ENCODE peak calls at places on chromosomes 13 and 19, in five cellular contexts. One of them, this sample, is unnamed.

GRCh38 chr13:51832471-51833152 is 12.4 kb downstream of the TMEM272 start:
- DNase-seq in stimulated activated CD4-positive, alpha-beta T cell treated with anti-CD3 and anti-CD28 coated beads, TNF-alpha, amount 100 ng/mL, for 48 hours: no peak
- DNase-seq in memory B cell: no peak
- DNase-seq in NCI-H524 treated with DMSO at 0.1 percent for 48 hours: peak; percentile 62
- DNase-seq in activated T-cell treated with anti-CD3 and anti-CD28 coated beads, Interleukin-2, amount 50 U/mL, for 4 hours: peak; percentile 50
- DNase-seq in this sample: peak; percentile 26

GRCh38 chr13:57634829-57635165 is 3.3 kb downstream of the PCDH17 start:
- DNase-seq in NCI-H524 treated with DMSO at 0.1 percent for 48 hours: no peak
- DNase-seq in activated T-cell treated with anti-CD3 and anti-CD28 coated beads, Interleukin-2, amount 50 U/mL, for 4 hours: no peak
- DNase-seq in memory B cell: no peak
- DNase-seq in stimulated activated CD4-positive, alpha-beta T cell treated with anti-CD3 and anti-CD28 coated beads, TNF-alpha, amount 100 ng/mL, for 48 hours: no peak
- DNase-seq in this sample: no peak

GRCh38 chr13:48965736-48966135 is 10.0 kb upstream of the FNDC3A start:
- DNase-seq in memory B cell: no peak
- DNase-seq in NCI-H524 treated with DMSO at 0.1 percent for 48 hours: no peak
- DNase-seq in stimulated activated CD4-positive, alpha-beta T cell treated with anti-CD3 and anti-CD28 coated beads, TNF-alpha, amount 100 ng/mL, for 48 hours: no peak
- DNase-seq in activated T-cell treated with anti-CD3 and anti-CD28 coated beads, Interleukin-2, amount 50 U/mL, for 4 hours: no peak
- DNase-seq in this sample: no peak

GRCh38 chr19:5358173-5358800 is 17.7 kb upstream of the PTPRS start:
- DNase-seq in NCI-H524 treated with DMSO at 0.1 percent for 48 hours: no peak
- DNase-seq in activated T-cell treated with anti-CD3 and anti-CD28 coated beads, Interleukin-2, amount 50 U/mL, for 4 hours: no peak
- DNase-seq in stimulated activated CD4-positive, alpha-beta T cell treated with anti-CD3 and anti-CD28 coated beads, TNF-alpha, amount 100 ng/mL, for 48 hours: no peak
- DNase-seq in memory B cell: no peak
- DNase-seq in this sample: no peak

GRCh38 chr13:111630411-111630810 is 310.0 kb downstream of the TEX29 start:
- DNase-seq in activated T-cell treated with anti-CD3 and anti-CD28 coated beads, Interleukin-2, amount 50 U/mL, for 4 hours: no peak
- DNase-seq in memory B cell: no peak
- DNase-seq in stimulated activated CD4-positive, alpha-beta T cell treated with anti-CD3 and anti-CD28 coated beads, TNF-alpha, amount 100 ng/mL, for 48 hours: no peak
- DNase-seq in NCI-H524 treated with DMSO at 0.1 percent for 48 hours: no peak
- DNase-seq in this sample: no peak

GRCh38 chr13:97133955-97134354 is 88.2 kb upstream of the MBNL2 start:
- DNase-seq in memory B cell: no peak
- DNase-seq in NCI-H524 treated with DMSO at 0.1 percent for 48 hours: no peak
- DNase-seq in stimulated activated CD4-positive, alpha-beta T cell treated with anti-CD3 and anti-CD28 coated beads, TNF-alpha, amount 100 ng/mL, for 48 hours: no peak
- DNase-seq in activated T-cell treated with anti-CD3 and anti-CD28 coated beads, Interleukin-2, amount 50 U/mL, for 4 hours: no peak
- DNase-seq in this sample: no peak

GRCh38 chr13:93522486-93522885 is 295.9 kb downstream of the GPC6 start:
- DNase-seq in stimulated activated CD4-positive, alpha-beta T cell treated with anti-CD3 and anti-CD28 coated beads, TNF-alpha, amount 100 ng/mL, for 48 hours: no peak
- DNase-seq in memory B cell: no peak
- DNase-seq in NCI-H524 treated with DMSO at 0.1 percent for 48 hours: no peak
- DNase-seq in activated T-cell treated with anti-CD3 and anti-CD28 coated beads, Interleukin-2, amount 50 U/mL, for 4 hours: no peak
- DNase-seq in this sample: no peak

GRCh38 chr19:10533656-10534386 is 9.9 kb upstream of the ATG4D start:
- DNase-seq in activated T-cell treated with anti-CD3 and anti-CD28 coated beads, Interleukin-2, amount 50 U/mL, for 4 hours: no peak
- DNase-seq in NCI-H524 treated with DMSO at 0.1 percent for 48 hours: no peak
- DNase-seq in memory B cell: no peak
- DNase-seq in stimulated activated CD4-positive, alpha-beta T cell treated with anti-CD3 and anti-CD28 coated beads, TNF-alpha, amount 100 ng/mL, for 48 hours: no peak
- DNase-seq in this sample: no peak

GRCh38 chr19:38211206-38211605 is 12.8 kb downstream of the DPF1 start:
- DNase-seq in activated T-cell treated with anti-CD3 and anti-CD28 coated beads, Interleukin-2, amount 50 U/mL, for 4 hours: no peak
- DNase-seq in NCI-H524 treated with DMSO at 0.1 percent for 48 hours: no peak
- DNase-seq in stimulated activated CD4-positive, alpha-beta T cell treated with anti-CD3 and anti-CD28 coated beads, TNF-alpha, amount 100 ng/mL, for 48 hours: no peak
- DNase-seq in memory B cell: no peak
- DNase-seq in this sample: no peak

GRCh38 chr19:10431254-10431942 is 11.1 kb downstream of the PDE4A start:
- DNase-seq in memory B cell: peak; percentile 58
- DNase-seq in stimulated activated CD4-positive, alpha-beta T cell treated with anti-CD3 and anti-CD28 coated beads, TNF-alpha, amount 100 ng/mL, for 48 hours: no peak
- DNase-seq in activated T-cell treated with anti-CD3 and anti-CD28 coated beads, Interleukin-2, amount 50 U/mL, for 4 hours: no peak
- DNase-seq in NCI-H524 treated with DMSO at 0.1 percent for 48 hours: no peak
- DNase-seq in this sample: no peak

GRCh38 chr13:114140909-114141255 is 8.5 kb upstream of the RASA3 start:
- DNase-seq in memory B cell: no peak
- DNase-seq in activated T-cell treated with anti-CD3 and anti-CD28 coated beads, Interleukin-2, amount 50 U/mL, for 4 hours: peak; percentile 35
- DNase-seq in stimulated activated CD4-positive, alpha-beta T cell treated with anti-CD3 and anti-CD28 coated beads, TNF-alpha, amount 100 ng/mL, for 48 hours: no peak
- DNase-seq in NCI-H524 treated with DMSO at 0.1 percent for 48 hours: no peak
- DNase-seq in this sample: no peak

GRCh38 chr19:49061445-49061844 is 3.2 kb downstream of the NTF4 start:
- DNase-seq in activated T-cell treated with anti-CD3 and anti-CD28 coated beads, Interleukin-2, amount 50 U/mL, for 4 hours: no peak
- DNase-seq in memory B cell: no peak
- DNase-seq in stimulated activated CD4-positive, alpha-beta T cell treated with anti-CD3 and anti-CD28 coated beads, TNF-alpha, amount 100 ng/mL, for 48 hours: no peak
- DNase-seq in NCI-H524 treated with DMSO at 0.1 percent for 48 hours: no peak
- DNase-seq in this sample: no peak

GRCh38 chr13:24127116-24127631 is 33.3 kb upstream of the SPATA13 start:
- DNase-seq in activated T-cell treated with anti-CD3 and anti-CD28 coated beads, Interleukin-2, amount 50 U/mL, for 4 hours: no peak
- DNase-seq in NCI-H524 treated with DMSO at 0.1 percent for 48 hours: no peak
- DNase-seq in stimulated activated CD4-positive, alpha-beta T cell treated with anti-CD3 and anti-CD28 coated beads, TNF-alpha, amount 100 ng/mL, for 48 hours: peak; percentile 3
- DNase-seq in memory B cell: no peak
- DNase-seq in this sample: no peak

GRCh38 chr19:35995655-35995993 is 636 bp downstream of the SDHAF1 start:
- DNase-seq in stimulated activated CD4-positive, alpha-beta T cell treated with anti-CD3 and anti-CD28 coated beads, TNF-alpha, amount 100 ng/mL, for 48 hours: no peak
- DNase-seq in NCI-H524 treated with DMSO at 0.1 percent for 48 hours: no peak
- DNase-seq in memory B cell: no peak
- DNase-seq in activated T-cell treated with anti-CD3 and anti-CD28 coated beads, Interleukin-2, amount 50 U/mL, for 4 hours: no peak
- DNase-seq in this sample: peak; percentile 69

GRCh38 chr19:47713046-47714021 is at the start of gene EHD2:
- DNase-seq in NCI-H524 treated with DMSO at 0.1 percent for 48 hours: no peak
- DNase-seq in stimulated activated CD4-positive, alpha-beta T cell treated with anti-CD3 and anti-CD28 coated beads, TNF-alpha, amount 100 ng/mL, for 48 hours: no peak
- DNase-seq in activated T-cell treated with anti-CD3 and anti-CD28 coated beads, Interleukin-2, amount 50 U/mL, for 4 hours: peak; percentile 32
- DNase-seq in memory B cell: no peak
- DNase-seq in this sample: peak; percentile 62

GRCh38 chr13:97068964-97069815 is 74.9 kb upstream of the OXGR1 start:
- DNase-seq in NCI-H524 treated with DMSO at 0.1 percent for 48 hours: no peak
- DNase-seq in stimulated activated CD4-positive, alpha-beta T cell treated with anti-CD3 and anti-CD28 coated beads, TNF-alpha, amount 100 ng/mL, for 48 hours: no peak
- DNase-seq in memory B cell: no peak
- DNase-seq in activated T-cell treated with anti-CD3 and anti-CD28 coated beads, Interleukin-2, amount 50 U/mL, for 4 hours: no peak
- DNase-seq in this sample: no peak

GRCh38 chr13:91576590-91576989 is 178.2 kb downstream of the GPC5 start:
- DNase-seq in activated T-cell treated with anti-CD3 and anti-CD28 coated beads, Interleukin-2, amount 50 U/mL, for 4 hours: no peak
- DNase-seq in NCI-H524 treated with DMSO at 0.1 percent for 48 hours: no peak
- DNase-seq in stimulated activated CD4-positive, alpha-beta T cell treated with anti-CD3 and anti-CD28 coated beads, TNF-alpha, amount 100 ng/mL, for 48 hours: no peak
- DNase-seq in memory B cell: no peak
- DNase-seq in this sample: no peak

GRCh38 chr13:114068723-114069322 is 63.6 kb downstream of the RASA3 start:
- DNase-seq in memory B cell: no peak
- DNase-seq in NCI-H524 treated with DMSO at 0.1 percent for 48 hours: no peak
- DNase-seq in stimulated activated CD4-positive, alpha-beta T cell treated with anti-CD3 and anti-CD28 coated beads, TNF-alpha, amount 100 ng/mL, for 48 hours: no peak
- DNase-seq in activated T-cell treated with anti-CD3 and anti-CD28 coated beads, Interleukin-2, amount 50 U/mL, for 4 hours: no peak
- DNase-seq in this sample: no peak

GRCh38 chr19:42325896-42326771 is 699 bp downstream of the MEGF8 start:
- DNase-seq in memory B cell: peak; percentile 59
- DNase-seq in stimulated activated CD4-positive, alpha-beta T cell treated with anti-CD3 and anti-CD28 coated beads, TNF-alpha, amount 100 ng/mL, for 48 hours: no peak
- DNase-seq in NCI-H524 treated with DMSO at 0.1 percent for 48 hours: no peak
- DNase-seq in activated T-cell treated with anti-CD3 and anti-CD28 coated beads, Interleukin-2, amount 50 U/mL, for 4 hours: no peak
- DNase-seq in this sample: no peak

GRCh38 chr13:37615271-37615670 is 16.7 kb upstream of the POSTN start:
- DNase-seq in activated T-cell treated with anti-CD3 and anti-CD28 coated beads, Interleukin-2, amount 50 U/mL, for 4 hours: no peak
- DNase-seq in stimulated activated CD4-positive, alpha-beta T cell treated with anti-CD3 and anti-CD28 coated beads, TNF-alpha, amount 100 ng/mL, for 48 hours: no peak
- DNase-seq in NCI-H524 treated with DMSO at 0.1 percent for 48 hours: no peak
- DNase-seq in memory B cell: no peak
- DNase-seq in this sample: no peak

GRCh38 chr13:89518289-89519077 is 1829.0 kb upstream of the MIR17HG start:
- DNase-seq in NCI-H524 treated with DMSO at 0.1 percent for 48 hours: no peak
- DNase-seq in activated T-cell treated with anti-CD3 and anti-CD28 coated beads, Interleukin-2, amount 50 U/mL, for 4 hours: no peak
- DNase-seq in memory B cell: no peak
- DNase-seq in stimulated activated CD4-positive, alpha-beta T cell treated with anti-CD3 and anti-CD28 coated beads, TNF-alpha, amount 100 ng/mL, for 48 hours: no peak
- DNase-seq in this sample: no peak

This sample was measured in GM12891.